ENCODE peak calls at places on chromosomes 5 and 9, in ten cellular contexts. S is transverse colon, E is SK-N-SH, N is GM23338, T is spleen, H is GM12878, W is sigmoid colon, M is HL-60, A is Panc1, J is suprapubic skin. D is an unnamed sample.

GRCh38 chr5:72178910-72179815 is 71.9 kb downstream of the MAP1B start:
- DNase-seq in S (peak), E (peak), N (peak), T (no peak), H (no peak), W (peak), M (no peak), A (no peak), J (peak), D (no peak)

GRCh38 chr5:35856186-35857003 is at the start of gene IL7R:
- DNase-seq in S (no peak), E (no peak), N (no peak), T (no peak), H (no peak), W (no peak), M (peak), A (no peak), J (no peak), D (no peak)

GRCh38 chr9:129944501-129945116 is 98.4 kb downstream of the FNBP1 start:
- DNase-seq in S (no peak), E (no peak), N (no peak), T (no peak), H (no peak), W (no peak), M (peak), A (no peak), J (no peak), D (no peak)

GRCh38 chr9:86141843-86142242 is 42.5 kb upstream of the GOLM1 start:
- DNase-seq in S (no peak), E (no peak), N (no peak), T (no peak), H (no peak), W (no peak), M (no peak), A (no peak), J (no peak), D (no peak)

GRCh38 chr9:98251554-98251953 is 3.9 kb downstream of the TBC1D2 start:
- DNase-seq in S (no peak), E (no peak), N (no peak), T (no peak), H (no peak), W (no peak), M (no peak), A (no peak), J (no peak), D (no peak)

GRCh38 chr5:170745481-170746061 is 38.0 kb upstream of the GABRP start:
- DNase-seq in S (no peak), E (peak), N (peak), T (no peak), H (no peak), W (no peak), M (no peak), A (no peak), J (no peak), D (peak)

GRCh38 chr9:656918-657583 is 184.4 kb upstream of the DMRT1 start:
- DNase-seq in S (no peak), E (no peak), N (no peak), T (no peak), H (no peak), W (no peak), M (no peak), A (no peak), J (no peak), D (no peak)

GRCh38 chr9:93599571-93600403 is 23.4 kb downstream of the PHF2 start:
- DNase-seq in S (no peak), E (no peak), N (peak), T (no peak), H (no peak), W (no peak), M (no peak), A (no peak), J (peak), D (no peak)

GRCh38 chr9:89352874-89353649 is 34.8 kb downstream of the SECISBP2 start:
- DNase-seq in S (no peak), E (no peak), N (no peak), T (no peak), H (no peak), W (no peak), M (no peak), A (no peak), J (no peak), D (no peak)

GRCh38 chr5:81768960-81769452 is 18.1 kb upstream of the SSBP2 start:
- DNase-seq in S (no peak), E (no peak), N (no peak), T (no peak), H (no peak), W (no peak), M (no peak), A (peak), J (no peak), D (no peak)

GRCh38 chr5:158456756-158457155 is 597.8 kb upstream of the CLINT1 start:
- DNase-seq in S (no peak), E (peak), N (no peak), T (no peak), H (no peak), W (no peak), M (peak), A (no peak), J (no peak), D (no peak)

GRCh38 chr9:87816041-87816440 is 66.6 kb upstream of the SPATA31E1 start:
- DNase-seq in S (no peak), E (no peak), N (no peak), T (no peak), H (no peak), W (no peak), M (no peak), A (no peak), J (no peak), D (no peak)

GRCh38 chr9:3441197-3441816 is 84.5 kb downstream of the RFX3 start:
- DNase-seq in S (peak), E (peak), N (peak), T (no peak), H (peak), W (no peak), M (peak), A (peak), J (no peak), D (peak)

GRCh38 chr5:14560091-14560595 is 21.4 kb upstream of the OTULINL start:
- DNase-seq in S (peak), E (no peak), N (no peak), T (no peak), H (no peak), W (no peak), M (no peak), A (no peak), J (no peak), D (no peak)

GRCh38 chr5:131745594-131746175 is 51.1 kb downstream of the FNIP1 start:
- DNase-seq in S (no peak), E (no peak), N (no peak), T (no peak), H (no peak), W (no peak), M (no peak), A (no peak), J (no peak), D (no peak)

GRCh38 chr9:134330590-134330989 is 4.3 kb downstream of the RXRA start:
- DNase-seq in S (no peak), E (no peak), N (no peak), T (no peak), H (no peak), W (no peak), M (no peak), A (no peak), J (no peak), D (no peak)

GRCh38 chr5:167918492-167919267 is 372.8 kb upstream of the WWC1 start:
- DNase-seq in S (no peak), E (peak), N (no peak), T (no peak), H (no peak), W (no peak), M (no peak), A (no peak), J (no peak), D (no peak)

GRCh38 chr5:124572973-124573372 is 173.5 kb downstream of the ZNF608 start:
- DNase-seq in S (no peak), E (no peak), N (no peak), T (no peak), H (no peak), W (no peak), M (no peak), A (no peak), J (no peak), D (no peak)

GRCh38 chr9:134943411-134943810 is 25.7 kb upstream of the FCN1 start:
- DNase-seq in S (no peak), E (no peak), N (no peak), T (peak), H (no peak), W (no peak), M (no peak), A (no peak), J (no peak), D (no peak)

GRCh38 chr9:104988539-104988938 is 60.6 kb upstream of the ABCA1 start:
- DNase-seq in S (no peak), E (no peak), N (no peak), T (no peak), H (no peak), W (no peak), M (no peak), A (no peak), J (no peak), D (no peak)

GRCh38 chr9:121770415-121771273 is 119.2 kb downstream of the DAB2IP start:
- DNase-seq in S (no peak), E (no peak), N (no peak), T (peak), H (no peak), W (peak), M (no peak), A (no peak), J (no peak), D (no peak)

GRCh38 chr5:140240987-140241706 is 61.8 kb downstream of the PFDN1 start:
- DNase-seq in S (peak), E (peak), N (peak), T (no peak), H (no peak), W (peak), M (no peak), A (peak), J (peak), D (peak)

GRCh38 chr5:144093400-144093799 is 77.1 kb downstream of the YIPF5 start:
- DNase-seq in S (no peak), E (no peak), N (peak), T (no peak), H (no peak), W (no peak), M (no peak), A (no peak), J (no peak), D (no peak)

GRCh38 chr5:179378441-179379271 is 33.4 kb upstream of the ADAMTS2 start:
- DNase-seq in S (no peak), E (peak), N (no peak), T (no peak), H (no peak), W (peak), M (no peak), A (no peak), J (peak), D (no peak)

GRCh38 chr5:147437161-147437596 is 72.7 kb downstream of the DPYSL3 start:
- DNase-seq in S (no peak), E (no peak), N (peak), T (no peak), H (no peak), W (no peak), M (peak), A (no peak), J (no peak), D (no peak)

GRCh38 chr9:129568560-129569505 is 52.1 kb downstream of the C9orf50 start:
- DNase-seq in S (peak), E (peak), N (peak), T (no peak), H (no peak), W (peak), M (no peak), A (no peak), J (no peak), D (peak)

GRCh38 chr9:129773262-129774048 is 20.6 kb upstream of the PTGES start:
- DNase-seq in S (peak), E (no peak), N (no peak), T (peak), H (no peak), W (peak), M (peak), A (no peak), J (no peak), D (peak)

GRCh38 chr5:56168066-56168478 is 65.1 kb downstream of the ANKRD55 start:
- DNase-seq in S (no peak), E (no peak), N (no peak), T (no peak), H (no peak), W (no peak), M (no peak), A (no peak), J (no peak), D (no peak)

GRCh38 chr5:75823811-75824210 is 106.6 kb upstream of the POC5 start:
- DNase-seq in S (no peak), E (no peak), N (no peak), T (no peak), H (no peak), W (no peak), M (no peak), A (no peak), J (no peak), D (no peak)

GRCh38 chr5:87410941-87411340 is 1.8 kb downstream of the CCNH start:
- DNase-seq in S (no peak), E (no peak), N (no peak), T (no peak), H (no peak), W (no peak), M (no peak), A (no peak), J (no peak), D (no peak)

GRCh38 chr5:43121565-43122484 is 1.1 kb downstream of the ZNF131 start:
- DNase-seq in S (peak), E (peak), N (peak), T (no peak), H (no peak), W (no peak), M (no peak), A (no peak), J (no peak), D (no peak)

GRCh38 chr5:149797897-149798296 is 67.8 kb downstream of the PPARGC1B start:
- DNase-seq in S (no peak), E (no peak), N (no peak), T (no peak), H (no peak), W (no peak), M (no peak), A (no peak), J (no peak), D (no peak)

GRCh38 chr5:95743877-95744276 is 12.7 kb downstream of the RHOBTB3 start:
- DNase-seq in S (no peak), E (no peak), N (no peak), T (no peak), H (no peak), W (no peak), M (no peak), A (no peak), J (no peak), D (no peak)

GRCh38 chr9:7554699-7555098 is 244.9 kb downstream of the DMAC1 start:
- DNase-seq in S (no peak), E (no peak), N (no peak), T (no peak), H (no peak), W (no peak), M (no peak), A (no peak), J (no peak), D (no peak)

GRCh38 chr9:7545766-7546165 is 253.8 kb downstream of the DMAC1 start:
- DNase-seq in S (no peak), E (no peak), N (no peak), T (no peak), H (no peak), W (no peak), M (no peak), A (no peak), J (no peak), D (no peak)

GRCh38 chr9:7549261-7549660 is 250.3 kb downstream of the DMAC1 start:
- DNase-seq in S (no peak), E (no peak), N (peak), T (no peak), H (no peak), W (no peak), M (no peak), A (no peak), J (no peak), D (no peak)
- TF ChIP-seq POLR2AphosphoS5 in S (no peak), E (no peak), N (no peak), T (no peak), H (no peak), W (no peak), M (no peak), A (no peak), J (no peak), D (no peak)

GRCh38 chr9:124030969-124031451 is 19.4 kb downstream of the LHX2 start:
- DNase-seq in S (no peak), E (peak), N (no peak), T (no peak), H (peak), W (no peak), M (no peak), A (no peak), J (no peak), D (no peak)
- H3K4me3 ChIP-seq in S (no peak), E (peak), N (no peak), T (no peak), H (no peak), W (no peak), M (no peak), A (peak), J (no peak), D (no peak)

DNA sequence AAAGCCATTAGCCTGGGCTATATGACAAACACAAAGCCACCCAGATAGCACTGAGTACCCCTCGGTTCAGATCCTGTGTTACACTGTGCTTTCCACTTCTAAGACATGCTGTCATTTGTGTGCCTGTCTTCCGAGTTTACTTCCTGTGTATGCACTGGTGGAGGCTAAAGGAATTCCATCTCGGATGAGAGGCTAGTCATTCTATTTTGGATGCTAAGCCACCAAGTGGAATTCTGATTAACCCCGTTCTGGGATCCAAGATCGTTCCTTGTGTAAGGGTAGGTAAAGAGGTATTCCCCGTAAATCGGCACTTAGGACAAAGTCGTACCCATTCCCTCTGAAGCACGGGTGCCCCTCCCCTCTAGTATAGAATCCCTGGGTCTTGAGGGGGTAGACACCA is 8.7 kb downstream of the PROP1 start:
- DNase-seq in S (no peak), E (no peak), N (no peak), T (no peak), H (no peak), W (no peak), M (no peak), A (no peak), J (no peak), D (no peak)
- TF ChIP-seq POLR2AphosphoS5 in S (no peak), E (no peak), N (no peak), T (no peak), H (no peak), W (no peak), M (no peak), A (no peak), J (no peak), D (no peak)

GRCh38 chr5:33806736-33807442 is 84.9 kb downstream of the ADAMTS12 start:
- DNase-seq in S (no peak), E (no peak), N (no peak), T (no peak), H (no peak), W (no peak), M (no peak), A (no peak), J (no peak), D (no peak)
- H3K4me3 ChIP-seq in S (no peak), E (no peak), N (no peak), T (no peak), H (no peak), W (no peak), M (no peak), A (no peak), J (no peak), D (no peak)

GRCh38 chr5:77635617-77636422 is 2.7 kb downstream of the OTP start:
- DNase-seq in S (no peak), E (peak), N (peak), T (no peak), H (no peak), W (no peak), M (no peak), A (no peak), J (no peak), D (no peak)
- TF ChIP-seq POLR2AphosphoS5 in S (no peak), E (no peak), N (no peak), T (no peak), H (no peak), W (no peak), M (no peak), A (no peak), J (no peak), D (no peak)

GRCh38 chr5:160466889-160467554 is 45.4 kb downstream of the PTTG1 start:
- DNase-seq in S (no peak), E (no peak), N (no peak), T (no peak), H (no peak), W (no peak), M (no peak), A (no peak), J (no peak), D (no peak)
- H3K4me3 ChIP-seq in S (no peak), E (no peak), N (peak), T (peak), H (peak), W (peak), M (no peak), A (peak), J (peak), D (no peak)

GRCh38 chr5:80466669-80467485 is 21.0 kb upstream of the FAM151B start:
- DNase-seq in S (no peak), E (no peak), N (no peak), T (no peak), H (no peak), W (no peak), M (peak), A (no peak), J (no peak), D (no peak)

GRCh38 chr5:80463269-80463668 is 24.6 kb upstream of the FAM151B start:
- DNase-seq in S (no peak), E (no peak), N (no peak), T (no peak), H (no peak), W (no peak), M (no peak), A (no peak), J (no peak), D (no peak)
- TF ChIP-seq POLR2AphosphoS5 in S (no peak), E (no peak), N (no peak), T (no peak), H (no peak), W (no peak), M (no peak), A (no peak), J (no peak), D (no peak)

D was measured in stomach.